ENCODE peak calls at places on chromosomes 11 and 22, in four cellular contexts. M is kidney, O is IMR-90, A is tibial nerve. S is an unnamed sample. For H3K4me1, the result is how much of the 10 kb centered on the place peaks cover.

GRCh38 chr22:42179616-42180015 is 49.0 kb upstream of the CYP2D6 start:
- DNase-seq in M (no peak), O (peak), A (no peak), S (no peak)

GRCh38 chr11:85668157-85668556 is 3.2 kb upstream of the CREBZF start:
- DNase-seq in M (no peak), A (no peak), O (no peak), S (no peak)

GRCh38 chr22:46598737-46599424 is 21.3 kb upstream of the GRAMD4 start:
- DNase-seq in O (peak), A (no peak), M (peak), S (no peak)

GRCh38 chr11:86692317-86692716 is 19.9 kb upstream of the ME3 start:
- DNase-seq in O (peak), A (no peak), M (no peak), S (no peak)

GRCh38 chr11:104075716-104076115 is 39.3 kb downstream of the DDI1 start:
- DNase-seq in O (no peak), A (no peak), M (no peak), S (no peak)

GRCh38 chr11:61892085-61892370 is 683 bp upstream of the FADS3 start:
- DNase-seq in O (no peak), M (no peak), A (no peak), S (no peak)

GRCh38 chr11:47967577-47968230 is 12.7 kb upstream of the PTPRJ start:
- DNase-seq in A (no peak), O (peak), M (no peak), S (no peak)

GRCh38 chr22:46175631-46176030 is 25.3 kb downstream of the PPARA start:
- DNase-seq in O (peak), M (no peak), A (no peak), S (no peak)

GRCh38 chr11:15893080-15893492 is 463.3 kb downstream of the SOX6 start:
- DNase-seq in O (peak), M (no peak), A (no peak), S (no peak)

GRCh38 chr11:44622190-44622650 is 56.8 kb downstream of the CD82 start:
- DNase-seq in O (no peak), A (no peak), M (no peak), S (no peak)

GRCh38 chr11:68003846-68004550 is at the start of gene UNC93B1:
- DNase-seq in A (peak), O (peak), M (peak), S (peak)

DNA sequence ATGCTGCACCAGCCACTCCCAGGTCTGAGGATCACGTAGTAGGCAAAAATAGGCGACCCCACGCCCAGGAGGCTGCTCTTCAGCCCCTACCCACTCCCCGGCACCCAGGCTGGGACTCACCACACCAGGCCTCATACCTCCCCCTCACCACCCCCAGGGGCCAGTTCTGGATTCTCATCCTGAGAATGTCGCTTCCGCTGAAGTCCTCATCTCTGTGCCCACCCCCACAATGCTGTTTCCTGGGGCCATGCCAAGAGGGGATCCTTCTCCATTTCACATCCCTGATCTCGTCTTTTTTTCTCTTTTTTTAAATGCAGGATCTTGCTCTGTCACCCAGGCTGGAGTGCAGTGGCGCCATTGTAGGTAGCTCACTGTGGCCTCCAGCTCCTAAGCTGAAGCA is 1.7 kb upstream of the OSM start:
- DNase-seq in A (no peak), M (peak), O (no peak), S (no peak)
- H3K4me1 ChIP-seq in A (under half), M (under half), O (under half), S (under half)

DNA sequence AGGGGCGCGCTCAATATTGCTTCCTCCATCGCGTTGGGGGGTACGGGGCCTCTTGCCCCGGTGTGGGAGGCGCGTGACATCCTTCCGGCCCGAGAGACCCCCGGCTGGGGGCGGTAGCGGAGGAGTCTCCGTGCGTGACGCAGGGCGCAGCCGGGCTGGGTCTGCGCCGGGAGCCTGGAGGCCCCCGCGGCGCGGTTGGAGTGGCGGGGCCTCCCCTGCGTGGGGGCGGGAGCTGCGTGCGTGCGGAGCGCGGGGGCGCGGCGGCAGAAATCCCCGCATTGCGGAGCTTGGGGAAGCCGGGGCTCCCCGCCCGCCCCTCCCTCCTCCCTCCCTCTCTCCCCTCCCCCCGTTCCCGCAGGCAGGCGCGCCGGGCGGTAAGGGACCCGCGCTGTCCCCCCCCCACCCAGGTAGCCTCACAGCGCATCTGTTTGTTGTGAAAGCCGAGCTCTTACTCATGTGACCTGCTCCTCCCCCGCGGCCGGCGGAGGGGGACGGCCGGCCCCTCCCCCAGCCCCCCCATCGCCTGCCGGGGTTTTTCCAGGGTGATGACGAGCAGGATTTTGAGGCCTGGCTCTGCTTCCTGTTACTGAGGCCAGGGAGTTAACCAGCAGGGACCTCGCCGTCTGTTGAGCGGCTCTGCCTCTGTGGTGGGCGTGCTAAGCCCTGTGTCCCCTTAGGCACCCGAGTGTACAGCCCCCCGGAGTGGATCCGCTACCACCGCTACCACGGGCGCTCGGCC is 1.6 kb downstream of the PIM3 start:
- DNase-seq in O (peak), M (peak), A (peak), S (peak)
- H3K4me1 ChIP-seq in O (under half), M (under half), A (half or more), S (under half)

GRCh38 chr11:8332196-8332595 is 68.5 kb upstream of the LMO1 start:
- DNase-seq in M (peak), A (no peak), O (no peak), S (no peak)
- H3K4me1 ChIP-seq in M (under half), A (under half), O (under half), S (under half)

GRCh38 chr22:20234760-20235452 is 33.2 kb downstream of the RTN4R start:
- DNase-seq in A (no peak), O (no peak), M (no peak), S (no peak)

GRCh38 chr22:20232781-20233180 is 35.3 kb downstream of the RTN4R start:
- DNase-seq in O (no peak), A (no peak), M (no peak), S (no peak)

GRCh38 chr22:20235453-20235991 is 32.6 kb downstream of the RTN4R start:
- DNase-seq in O (no peak), A (no peak), M (no peak), S (no peak)

GRCh38 chr22:20233351-20234313 is 34.5 kb downstream of the RTN4R start:
- DNase-seq in O (no peak), M (no peak), A (no peak), S (no peak)

GRCh38 chr22:20234314-20234682 is 33.8 kb downstream of the RTN4R start:
- DNase-seq in M (no peak), A (no peak), O (no peak), S (no peak)
- H3K4me1 ChIP-seq in M (under half), A (under half), O (under half), S (under half)

DNA sequence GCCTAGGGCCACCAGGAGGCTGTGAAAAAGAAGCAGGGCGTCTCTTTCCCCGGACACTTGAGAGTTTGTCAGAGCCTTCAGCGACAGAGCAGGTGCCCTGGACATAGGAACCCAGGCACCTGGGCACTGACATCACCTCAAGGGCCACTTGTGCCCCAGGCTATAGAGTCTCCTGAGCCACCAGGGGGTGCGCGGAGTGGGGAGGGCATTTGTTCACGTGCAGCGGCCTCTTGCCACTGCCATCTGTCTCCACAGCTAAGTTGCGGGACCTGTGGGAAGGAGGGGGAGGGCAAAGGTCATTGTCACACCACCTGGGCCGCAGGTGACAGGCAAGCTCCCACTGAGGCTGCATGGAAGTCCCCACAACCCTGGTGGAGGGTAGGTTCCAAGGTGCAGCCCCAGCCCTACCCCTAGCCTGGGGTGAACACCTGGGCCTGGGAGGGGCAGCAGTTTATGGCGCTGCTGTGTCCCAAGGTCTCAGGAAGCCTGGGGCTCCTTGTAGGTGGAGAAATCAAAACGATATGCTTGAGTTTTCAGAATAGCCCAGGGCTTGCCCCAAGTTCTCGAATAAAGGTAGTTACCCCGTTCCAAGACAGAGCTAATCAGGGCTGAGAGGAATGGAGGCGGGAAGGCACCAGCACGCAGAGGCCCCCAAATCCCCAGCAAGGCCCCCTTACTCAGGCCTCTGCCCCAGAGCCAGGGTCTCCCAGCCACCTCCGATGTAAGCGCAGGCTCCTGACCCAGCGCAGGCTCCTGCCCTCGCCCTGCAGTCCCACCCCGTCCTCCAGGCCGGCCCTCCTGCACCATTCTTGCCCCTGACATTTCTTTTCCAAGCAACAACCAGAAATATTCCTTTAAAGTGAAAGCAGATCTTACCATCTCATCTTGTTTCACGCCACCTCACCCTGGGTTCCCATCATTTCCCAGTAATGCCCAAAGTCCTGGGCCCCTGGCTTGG is 79.3 kb downstream of the PIWIL3 start:
- DNase-seq in M (peak), O (no peak), A (no peak), S (no peak)
- H3K4me1 ChIP-seq in M (under half), O (under half), A (under half), S (under half)

DNA sequence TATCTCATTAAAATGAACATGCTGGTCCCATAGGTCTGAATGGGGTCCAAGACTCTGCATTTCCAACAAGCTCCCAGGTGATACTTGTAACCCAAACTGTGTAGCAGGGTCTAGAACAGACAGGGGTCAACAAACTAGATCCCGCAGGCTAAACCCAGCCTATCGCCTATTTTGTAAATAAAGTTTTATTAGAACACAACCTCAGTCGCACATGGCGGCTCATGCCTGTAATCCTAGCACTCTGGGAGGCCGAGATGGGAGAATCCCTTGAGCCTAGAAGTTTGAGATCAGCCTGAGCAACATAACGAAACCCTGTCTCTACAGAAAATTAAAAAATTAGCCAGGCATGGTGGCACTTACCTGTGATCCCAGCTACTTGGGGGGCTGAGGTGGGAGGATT is 42.3 kb upstream of the HMGXB4 start:
- DNase-seq in M (no peak), O (no peak), A (no peak), S (no peak)
- H3K4me1 ChIP-seq in M (under half), O (under half), A (under half), S (under half)

GRCh38 chr22:40030757-40031092 is 36.0 kb downstream of the FAM83F start:
- DNase-seq in O (no peak), A (no peak), M (no peak), S (no peak)
- H3K4me1 ChIP-seq in O (under half), A (under half), M (under half), S (under half)

GRCh38 chr11:12169822-12170221 is 59.4 kb downstream of the MICAL2 start:
- DNase-seq in M (no peak), O (no peak), A (no peak), S (peak)

GRCh38 chr11:12171921-12172320 is 61.5 kb downstream of the MICAL2 start:
- DNase-seq in O (no peak), A (no peak), M (no peak), S (no peak)

GRCh38 chr11:12172493-12173013 is 62.2 kb downstream of the MICAL2 start:
- DNase-seq in M (no peak), O (no peak), A (no peak), S (no peak)

GRCh38 chr11:12170501-12170900 is 60.1 kb downstream of the MICAL2 start:
- DNase-seq in M (no peak), O (no peak), A (no peak), S (no peak)

DNA sequence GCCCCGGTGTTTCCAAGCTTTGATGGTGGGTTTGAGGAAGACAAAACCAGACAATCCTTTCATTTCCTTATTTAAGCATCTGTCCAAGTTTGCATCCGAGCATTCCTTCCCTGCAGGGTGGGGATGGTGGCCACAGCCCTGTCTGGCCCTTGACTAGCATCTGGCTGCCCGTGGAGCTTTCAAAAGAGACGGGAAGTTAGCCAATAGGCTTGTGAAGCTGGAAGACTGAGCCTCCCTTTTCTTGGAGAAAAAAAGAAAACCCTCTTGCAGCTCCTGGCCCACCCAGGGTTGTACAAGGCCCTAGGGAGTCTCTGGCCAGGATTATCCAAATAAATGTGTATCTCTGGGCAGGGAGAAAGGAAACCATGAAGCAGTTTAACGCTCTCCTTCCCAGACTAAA is 60.6 kb downstream of the MICAL2 start:
- DNase-seq in O (peak), A (peak), M (no peak), S (peak)
- H3K4me1 ChIP-seq in O (under half), A (under half), M (under half), S (half or more)

DNA sequence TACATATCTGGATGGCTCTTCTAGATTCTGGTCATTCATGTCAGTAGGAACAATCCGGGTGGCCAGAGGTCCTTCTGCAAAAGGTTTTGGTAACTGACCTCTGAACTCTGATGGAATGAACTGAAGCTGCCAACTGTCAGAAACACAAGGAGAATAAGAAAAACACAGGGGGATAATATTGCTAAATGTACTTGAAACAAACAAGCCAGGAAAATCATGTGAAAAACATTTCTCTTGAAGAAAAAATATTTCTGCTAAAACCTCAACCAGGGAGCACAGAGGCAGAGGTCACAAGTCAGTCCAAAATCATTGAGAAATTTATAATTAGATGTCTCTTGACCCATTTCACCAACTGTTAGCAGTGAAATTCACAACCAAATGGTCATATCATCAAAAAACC is 35.2 kb downstream of the ALG9 start:
- DNase-seq in A (no peak), M (no peak), O (no peak), S (peak)
- H3K4me1 ChIP-seq in A (under half), M (under half), O (under half), S (under half)

GRCh38 chr11:65776710-65777141 is 4.0 kb downstream of the AP5B1 start:
- DNase-seq in M (no peak), O (no peak), A (no peak), S (no peak)

GRCh38 chr11:65777821-65778361 is 2.9 kb downstream of the AP5B1 start:
- DNase-seq in O (no peak), M (peak), A (no peak), S (no peak)

GRCh38 chr11:65778431-65778900 is 2.3 kb downstream of the AP5B1 start:
- DNase-seq in A (no peak), M (peak), O (no peak), S (no peak)

GRCh38 chr11:65776196-65776595 is 4.6 kb downstream of the AP5B1 start:
- DNase-seq in M (no peak), O (peak), A (no peak), S (peak)

GRCh38 chr11:65777241-65777640 is 3.5 kb downstream of the AP5B1 start:
- DNase-seq in O (no peak), A (no peak), M (no peak), S (no peak)
- H3K4me1 ChIP-seq in O (under half), A (under half), M (under half), S (under half)